ENCODE peak calls at places on chromosomes 3 and 15, in four cellular contexts. W is NCI-H526, G is upper lobe of left lung, Z is AG09309. H is an unnamed sample.

GRCh38 chr15:80906159-80906775 is 83.4 kb downstream of the MESD start:
- DNase-seq in W (no peak), Z (no peak), G (no peak), H (peak; percentile 9)

GRCh38 chr15:67149859-67150824 is 84.7 kb downstream of the SMAD3 start:
- DNase-seq in W (no peak), Z (peak; percentile 97), G (peak; percentile 76), H (peak; percentile 85)

GRCh38 chr15:66134284-66134683 is 119.3 kb downstream of the MEGF11 start:
- DNase-seq in Z (no peak), W (no peak), G (no peak), H (no peak)

GRCh38 chr3:47850803-47851417 is 48.0 kb downstream of the DHX30 start:
- DNase-seq in W (no peak), Z (no peak), G (no peak), H (no peak)

GRCh38 chr15:65072617-65073016 is 3.9 kb upstream of the KBTBD13 start:
- DNase-seq in G (no peak), Z (no peak), W (no peak), H (no peak)

GRCh38 chr3:196471551-196471950 is 32.0 kb downstream of the RNF168 start:
- DNase-seq in W (no peak), G (no peak), Z (no peak), H (no peak)

GRCh38 chr3:181629029-181629428 is 82.7 kb upstream of the SOX2 start:
- DNase-seq in G (no peak), W (no peak), Z (no peak), H (no peak)

GRCh38 chr3:128714887-128715496 is 11.0 kb upstream of the RAB7A start:
- DNase-seq in G (peak; percentile 66), W (no peak), Z (no peak), H (no peak)

GRCh38 chr15:83472797-83473196 is 25.7 kb downstream of the SH3GL3 start:
- DNase-seq in W (no peak), G (no peak), Z (no peak), H (no peak)

GRCh38 chr15:79844221-79844620 is 52.6 kb downstream of the MTHFS start:
- DNase-seq in Z (no peak), G (no peak), W (no peak), H (no peak)

GRCh38 chr3:110378481-110378880 is 693.1 kb upstream of the NECTIN3 start:
- DNase-seq in G (no peak), W (no peak), Z (no peak), H (no peak)

GRCh38 chr3:27511724-27512422 is 27.7 kb upstream of the SLC4A7 start:
- DNase-seq in W (no peak), G (no peak), Z (no peak), H (no peak)

GRCh38 chr3:111071257-111072015 is at the start of gene NECTIN3:
- DNase-seq in Z (peak; percentile 98), G (peak; percentile 92), W (peak; percentile 75), H (peak; percentile 95)

GRCh38 chr15:99507016-99507731 is 58.6 kb upstream of the MEF2A start:
- DNase-seq in G (no peak), Z (no peak), W (no peak), H (peak; percentile 14)

GRCh38 chr15:98888839-98889479 is 118.6 kb downstream of the PGPEP1L start:
- DNase-seq in W (no peak), G (no peak), Z (no peak), H (no peak)

GRCh38 chr3:31980530-31981205 is 394 bp downstream of the OSBPL10 start:
- DNase-seq in G (peak; percentile 79), W (peak; percentile 66), Z (no peak), H (no peak)

GRCh38 chr3:100335137-100335833 is 728 bp downstream of the NIT2 start:
- DNase-seq in W (no peak), G (peak; percentile 43), Z (no peak), H (no peak)

GRCh38 chr3:116148881-116149530 is 296.3 kb downstream of the LSAMP start:
- DNase-seq in Z (no peak), G (no peak), W (no peak), H (no peak)

GRCh38 chr15:77107531-77108355 is 36.8 kb upstream of the TSPAN3 start:
- DNase-seq in Z (no peak), G (peak; percentile 49), W (peak; percentile 75), H (peak; percentile 21)

GRCh38 chr15:66505818-66506217 is 692 bp downstream of the ZWILCH start:
- DNase-seq in W (no peak), G (no peak), Z (no peak), H (no peak)

GRCh38 chr15:31364301-31365031 is 37.8 kb downstream of the KLF13 start:
- DNase-seq in G (no peak), W (peak; percentile 12), Z (no peak), H (no peak)

GRCh38 chr3:69320867-69321266 is 65.0 kb downstream of the FRMD4B start:
- DNase-seq in G (no peak), Z (no peak), W (no peak), H (no peak)

GRCh38 chr3:134197681-134198261 is 52.9 kb downstream of the RYK start:
- DNase-seq in G (no peak), W (peak; percentile 10), Z (peak; percentile 53), H (peak; percentile 43)

GRCh38 chr15:83491486-83491885 is 44.3 kb downstream of the SH3GL3 start:
- DNase-seq in Z (no peak), G (no peak), W (no peak), H (no peak)

GRCh38 chr3:39107874-39108308 is 411 bp downstream of the TTC21A start:
- DNase-seq in Z (no peak), W (no peak), G (no peak), H (no peak)

GRCh38 chr3:133939496-133939835 is 43.8 kb upstream of the RAB6B start:
- DNase-seq in G (no peak), W (no peak), Z (no peak), H (no peak)

GRCh38 chr3:195543642-195544536 is 764 bp upstream of the PPP1R2 start:
- DNase-seq in Z (no peak), G (no peak), W (peak; percentile 63), H (no peak)

GRCh38 chr15:40054056-40054745 is 15.2 kb upstream of the SRP14 start:
- DNase-seq in W (no peak), G (no peak), Z (no peak), H (no peak)

GRCh38 chr15:56244811-56245576 is 1.3 kb upstream of the RFX7 start:
- DNase-seq in W (peak; percentile 20), Z (no peak), G (no peak), H (no peak)

GRCh38 chr3:151346292-151346691 is 16.9 kb upstream of the P2RY13 start:
- DNase-seq in W (no peak), G (no peak), Z (no peak), H (no peak)

GRCh38 chr3:177833392-177833791 is 636.1 kb upstream of the TBL1XR1 start:
- DNase-seq in W (peak; percentile 80), G (no peak), Z (no peak), H (no peak)

GRCh38 chr3:13564751-13565560 is 16.0 kb downstream of the FBLN2 start:
- DNase-seq in Z (no peak), W (no peak), G (no peak), H (no peak)

GRCh38 chr3:38163117-38163870 is 2.0 kb upstream of the OXSR1 start:
- DNase-seq in G (no peak), W (no peak), Z (no peak), H (no peak)

GRCh38 chr15:34039506-34040123 is 611 bp upstream of the AVEN start:
- DNase-seq in G (no peak), W (no peak), Z (no peak), H (no peak)

H was measured in HFF-Myc.